ENCODE peak calls at places on chromosome 1, in seven cellular contexts. L is stomach, H is HCT116, F is suprapubic skin, N is Panc1, Q is HepG2, Z is SK-N-SH. U is an unnamed sample.

GRCh38 chr1:25068829-25069228 is 138.8 kb upstream of the RUNX3 start:
- DNase-seq in N (no peak), Z (no peak), H (no peak), L (no peak), Q (no peak), F (no peak), U (no peak)

GRCh38 chr1:188825471-188825870 is 1652.2 kb downstream of the BRINP3 start:
- DNase-seq in F (no peak), N (no peak), H (no peak), Z (no peak), L (no peak), Q (no peak), U (no peak)

GRCh38 chr1:8191474-8191873 is 126.4 kb upstream of the SLC45A1 start:
- DNase-seq in H (no peak), N (no peak), Q (no peak), F (no peak), Z (no peak), L (no peak), U (no peak)

GRCh38 chr1:192118881-192119280 is 39.4 kb upstream of the RGS18 start:
- DNase-seq in Q (no peak), H (no peak), Z (no peak), L (no peak), N (no peak), F (no peak), U (no peak)

GRCh38 chr1:36134031-36134430 is 9.0 kb upstream of the COL8A2 start:
- DNase-seq in L (no peak), H (no peak), Z (peak; percentile 20), Q (no peak), N (no peak), F (no peak), U (no peak)

GRCh38 chr1:156081174-156082110 is 823 bp downstream of the MEX3A start:
- DNase-seq in Q (no peak), F (no peak), Z (peak; percentile 67), L (no peak), H (no peak), N (no peak), U (no peak)

GRCh38 chr1:212067790-212068189 is 32.2 kb downstream of the DTL start:
- DNase-seq in Z (no peak), L (no peak), H (no peak), N (no peak), Q (no peak), F (no peak), U (no peak)

GRCh38 chr1:27488523-27489138 is 1.3 kb downstream of the WASF2 start:
- DNase-seq in H (no peak), F (no peak), N (no peak), Z (no peak), L (no peak), Q (no peak), U (no peak)

GRCh38 chr1:17923684-17924083 is 168.6 kb downstream of the ACTL8 start:
- DNase-seq in F (peak; percentile 43), Z (no peak), N (no peak), H (no peak), Q (no peak), L (no peak), U (no peak)

GRCh38 chr1:164787834-164788231 is 228.8 kb downstream of the PBX1 start:
- DNase-seq in Z (no peak), F (no peak), H (no peak), Q (no peak), N (no peak), L (no peak), U (no peak)

GRCh38 chr1:20137055-20137454 is 2.1 kb upstream of the PLA2G2F start:
- DNase-seq in Q (no peak), N (no peak), Z (no peak), L (no peak), H (no peak), F (peak; percentile 65), U (no peak)

GRCh38 chr1:15005116-15005515 is 148.4 kb upstream of the TMEM51 start:
- DNase-seq in Z (no peak), H (no peak), N (no peak), Q (no peak), F (no peak), L (no peak), U (no peak)

GRCh38 chr1:1778827-1779675 is 781 bp upstream of the NADK start:
- DNase-seq in F (peak; percentile 90), Q (peak; percentile 60), L (peak; percentile 92), H (peak; percentile 48), N (no peak), Z (no peak), U (no peak)

GRCh38 chr1:119005870-119006405 is 17.8 kb upstream of the TBX15 start:
- DNase-seq in Q (no peak), N (no peak), L (no peak), F (no peak), Z (no peak), H (no peak), U (no peak)

GRCh38 chr1:203625623-203626189 is 926 bp upstream of the ATP2B4 start:
- DNase-seq in Z (peak; percentile 66), H (no peak), F (no peak), L (no peak), Q (peak; percentile 16), N (peak; percentile 36), U (no peak)

GRCh38 chr1:224544276-224544675 is 71.8 kb upstream of the CNIH3 start:
- DNase-seq in Q (no peak), N (no peak), F (no peak), Z (no peak), H (no peak), L (no peak), U (no peak)

GRCh38 chr1:234958702-234959649 is 169.7 kb downstream of the TOMM20 start:
- DNase-seq in Q (no peak), H (no peak), F (peak; percentile 65), N (no peak), L (no peak), Z (no peak), U (no peak)

GRCh38 chr1:5389101-5389885 is 602.9 kb downstream of the NPHP4 start:
- DNase-seq in Q (no peak), N (no peak), Z (no peak), L (no peak), H (no peak), F (no peak), U (no peak)

GRCh38 chr1:99756598-99756997 is 9.8 kb downstream of the FRRS1 start:
- DNase-seq in Q (no peak), H (peak; percentile 51), Z (no peak), F (no peak), N (no peak), L (no peak), U (no peak)

GRCh38 chr1:156838972-156839371 is 19.9 kb downstream of the INSRR start:
- DNase-seq in F (no peak), N (peak; percentile 27), L (peak; percentile 28), Q (no peak), Z (peak; percentile 81), H (no peak), U (no peak)

GRCh38 chr1:181816608-181817007 is 244.9 kb downstream of the ZNF648 start:
- DNase-seq in F (no peak), Q (no peak), N (no peak), H (no peak), Z (no peak), L (no peak), U (no peak)

GRCh38 chr1:4655674-4656532 is 1.5 kb downstream of the AJAP1 start:
- DNase-seq in Z (peak; percentile 87), H (no peak), N (no peak), F (no peak), L (no peak), Q (no peak), U (no peak)

GRCh38 chr1:60169206-60169605 is 95.6 kb upstream of the C1orf87 start:
- DNase-seq in H (no peak), Q (no peak), N (no peak), Z (no peak), L (no peak), F (no peak), U (no peak)

GRCh38 chr1:42386051-42386450 is 5.5 kb downstream of the RIMKLA start:
- DNase-seq in Z (no peak), N (no peak), Q (no peak), L (no peak), F (no peak), H (no peak), U (no peak)

GRCh38 chr1:171206956-171207355 is 21.9 kb downstream of the FMO2 start:
- DNase-seq in Q (no peak), N (no peak), L (no peak), F (no peak), H (no peak), Z (no peak), U (no peak)

GRCh38 chr1:224509881-224510280 is 75.3 kb upstream of the WDR26 start:
- DNase-seq in L (no peak), Z (no peak), Q (no peak), H (no peak), F (no peak), N (no peak), U (no peak)

GRCh38 chr1:200082329-200082728 is 54.8 kb downstream of the NR5A2 start:
- DNase-seq in L (no peak), N (no peak), F (no peak), Q (no peak), Z (no peak), H (no peak), U (no peak)

GRCh38 chr1:33050221-33051076 is 13.8 kb upstream of the AK2 start:
- DNase-seq in L (no peak), F (no peak), N (peak; percentile 41), Q (peak; percentile 60), H (peak; percentile 72), Z (no peak), U (no peak)

GRCh38 chr1:44941424-44942324 is 44.7 kb downstream of the EIF2B3 start:
- DNase-seq in L (no peak), H (no peak), N (no peak), Z (peak; percentile 47), Q (no peak), F (no peak), U (no peak)
- H3K27ac ChIP-seq in L (no peak overlapping the region), H (no peak overlapping the region), N (no peak overlapping the region), Z (peak overlapping the region; percentile 7), Q (peak overlapping the region; percentile 2), F (no peak overlapping the region), U (no peak overlapping the region)

GRCh38 chr1:78279051-78279450 is 211.7 kb upstream of the PTGFR start:
- DNase-seq in H (no peak), Z (no peak), F (no peak), Q (no peak), L (no peak), N (no peak), U (no peak)
- TF ChIP-seq POLR2AphosphoS5 in H (no peak), Z (no peak), F (no peak), Q (no peak), L (no peak), N (no peak), U (no peak)

DNA sequence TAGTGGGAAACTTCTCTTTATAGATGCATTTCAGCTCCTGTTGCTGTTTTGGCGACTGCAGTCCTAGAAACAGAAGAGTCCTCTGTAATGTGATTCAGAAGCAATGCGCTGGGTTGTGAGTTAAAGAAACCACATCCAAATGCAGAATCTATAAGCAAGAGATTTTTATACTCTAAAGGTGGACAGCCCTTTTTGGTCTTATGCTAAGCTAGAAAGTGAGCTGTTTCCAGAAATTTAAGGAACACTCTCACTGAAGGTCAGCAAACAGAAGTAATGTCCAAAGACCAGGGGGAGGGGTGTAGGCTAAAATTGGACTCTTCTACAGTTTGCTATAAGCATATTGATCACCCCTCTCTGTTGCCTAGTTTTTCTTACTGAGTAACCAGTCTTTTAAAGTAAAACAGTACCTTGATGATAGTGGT is 30.7 kb downstream of the DUSP10 start:
- DNase-seq in L (no peak), Q (no peak), H (no peak), Z (no peak), N (no peak), F (no peak), U (no peak)
- H3K27ac ChIP-seq in L (no peak overlapping the region), Q (peak overlapping the region; percentile 27), H (no peak overlapping the region), Z (no peak overlapping the region), N (no peak overlapping the region), F (peak overlapping the region; percentile 2), U (no peak overlapping the region)

GRCh38 chr1:151715726-151716404 is 738 bp downstream of the CELF3 start:
- DNase-seq in F (no peak), L (no peak), Z (peak; percentile 89), H (no peak), Q (peak; percentile 55), N (no peak), U (no peak)
- TF ChIP-seq POLR2AphosphoS5 in F (no peak), L (no peak), Z (no peak), H (no peak), Q (no peak), N (no peak), U (no peak)